ENCODE peak calls at places on chromosomes 3 and 15, in five cellular contexts. I, Z, E, R and X are unnamed samples.
A peak's percentile ranks its signal among the peaks of the same experiment; 100 is the strongest.

GRCh38 chr15:78374436-78375393 is 34.6 kb downstream of the CRABP1 start:
- DNase-seq in I (no peak), Z (peak; percentile 42), E (no peak), R (no peak), X (peak; percentile 56)

GRCh38 chr3:46348811-46349482 is 5.0 kb upstream of the CCR2 start:
- DNase-seq in I (no peak), Z (no peak), E (no peak), R (no peak), X (no peak)

GRCh38 chr3:136283627-136284026 is 33.5 kb downstream of the PCCB start:
- DNase-seq in I (no peak), Z (no peak), E (no peak), R (no peak), X (no peak)

GRCh38 chr3:8593022-8593817 is 51.4 kb downstream of the SSUH2 start:
- DNase-seq in I (no peak), Z (no peak), E (no peak), R (no peak), X (no peak)

GRCh38 chr3:78924711-78925110 is 843.1 kb downstream of the ROBO1 start:
- DNase-seq in I (no peak), Z (no peak), E (no peak), R (no peak), X (no peak)

GRCh38 chr3:124951511-124952390 is 17.2 kb upstream of the MUC13 start:
- DNase-seq in I (no peak), Z (no peak), E (no peak), R (peak; percentile 49), X (no peak)

GRCh38 chr15:94174399-94174802 is 57.0 kb upstream of the MCTP2 start:
- DNase-seq in I (no peak), Z (no peak), E (no peak), R (no peak), X (peak; percentile 49)

GRCh38 chr15:63052961-63053698 is 10.6 kb downstream of the TPM1 start:
- DNase-seq in I (no peak), Z (no peak), E (no peak), R (no peak), X (no peak)

GRCh38 chr3:187902938-187903337 is 157.7 kb upstream of the BCL6 start:
- DNase-seq in I (no peak), Z (no peak), E (no peak), R (no peak), X (no peak)

GRCh38 chr3:56970401-56971002 is 90.0 kb upstream of the SPATA12 start:
- DNase-seq in I (no peak), Z (no peak), E (no peak), R (no peak), X (no peak)

GRCh38 chr3:186598108-186598784 is 14.6 kb upstream of the AHSG start:
- DNase-seq in I (no peak), Z (no peak), E (no peak), R (no peak), X (no peak)

GRCh38 chr3:107085261-107085660 is 292.0 kb upstream of the CCDC54 start:
- DNase-seq in I (no peak), Z (no peak), E (no peak), R (no peak), X (no peak)

GRCh38 chr3:182248349-182248880 is 536.7 kb downstream of the SOX2 start:
- DNase-seq in I (no peak), Z (no peak), E (no peak), R (no peak), X (no peak)

GRCh38 chr15:45454825-45455224 is 67.7 kb downstream of the SLC30A4 start:
- DNase-seq in I (peak; percentile 84), Z (peak; percentile 78), E (peak; percentile 38), R (no peak), X (peak; percentile 75)

GRCh38 chr3:120274739-120275167 is 10.3 kb downstream of the GPR156 start:
- DNase-seq in I (no peak), Z (no peak), E (no peak), R (no peak), X (no peak)

GRCh38 chr3:184757010-184757651 is 45.3 kb upstream of the MAGEF1 start:
- DNase-seq in I (no peak), Z (no peak), E (no peak), R (no peak), X (no peak)

GRCh38 chr15:50944692-50945091 is 36.2 kb downstream of the AP4E1 start:
- DNase-seq in I (no peak), Z (no peak), E (no peak), R (no peak), X (no peak)

GRCh38 chr15:75929799-75930565 is 26.3 kb downstream of the FBXO22 start:
- DNase-seq in I (no peak), Z (no peak), E (no peak), R (no peak), X (no peak)

GRCh38 chr3:148319161-148319915 is 378.4 kb upstream of the AGTR1 start:
- DNase-seq in I (no peak), Z (no peak), E (no peak), R (no peak), X (no peak)